ENCODE peak calls at places on chromosome 18, in five cellular contexts. R is GM12865, L is LoVo, T is progenitor cell of endocrine pancreas, V is sigmoid colon. W is an unnamed sample.

GRCh38 chr18:7116832-7117389 is 686 bp downstream of the LAMA1 start:
- DNase-seq in V (no peak), R (no peak), L (no peak), T (peak), W (no peak)

GRCh38 chr18:57422313-57422872 is 12.8 kb upstream of the ONECUT2 start:
- DNase-seq in L (no peak), R (no peak), T (no peak), V (no peak), W (no peak)

GRCh38 chr18:28045880-28046279 is 131.1 kb downstream of the CDH2 start:
- DNase-seq in R (no peak), L (no peak), T (no peak), V (no peak), W (no peak)

GRCh38 chr18:46343940-46344372 is 239.8 kb downstream of the HAUS1 start:
- DNase-seq in R (peak), V (peak), L (no peak), T (no peak), W (peak)

GRCh38 chr18:9095297-9096012 is 7.0 kb upstream of the NDUFV2 start:
- DNase-seq in L (no peak), R (peak), T (no peak), V (peak), W (no peak)

GRCh38 chr18:57837917-57838548 is 34.9 kb upstream of the ATP8B1 start:
- DNase-seq in R (peak), T (no peak), V (no peak), L (no peak), W (no peak)

GRCh38 chr18:59238385-59238784 is 18.4 kb downstream of the GRP start:
- DNase-seq in R (no peak), V (no peak), T (no peak), L (no peak), W (no peak)

GRCh38 chr18:2917255-2918047 is 70.6 kb downstream of the EMILIN2 start:
- DNase-seq in V (no peak), T (no peak), R (no peak), L (no peak), W (no peak)

GRCh38 chr18:76055025-76055424 is 440.0 kb downstream of the ZNF516 start:
- DNase-seq in R (no peak), L (no peak), V (no peak), T (no peak), W (no peak)

GRCh38 chr18:44679056-44679911 is 1.4 kb upstream of the SETBP1 start:
- DNase-seq in L (no peak), R (peak), T (peak), V (peak), W (peak)

GRCh38 chr18:4541588-4541987 is 86.5 kb upstream of the DLGAP1 start:
- DNase-seq in R (no peak), T (no peak), V (no peak), L (no peak), W (no peak)

GRCh38 chr18:50218432-50219197 is 23.7 kb upstream of the MYO5B start:
- DNase-seq in T (no peak), V (no peak), R (peak), L (peak), W (peak)

GRCh38 chr18:77102246-77103040 is 30.1 kb downstream of the MBP start:
- DNase-seq in V (no peak), T (no peak), R (peak), L (no peak), W (no peak)

GRCh38 chr18:58353581-58353980 is 275.3 kb downstream of the ALPK2 start:
- DNase-seq in T (no peak), V (no peak), L (no peak), R (no peak), W (no peak)

GRCh38 chr18:58862404-58862803 is 2.3 kb upstream of the ZNF532 start:
- DNase-seq in L (no peak), T (no peak), V (peak), R (no peak), W (no peak)

GRCh38 chr18:60873708-60874107 is 459.5 kb upstream of the CDH20 start:
- DNase-seq in V (no peak), L (no peak), R (no peak), T (no peak), W (no peak)

GRCh38 chr18:49207373-49207772 is 253.1 kb downstream of the DYM start:
- DNase-seq in R (no peak), V (no peak), T (no peak), L (peak), W (no peak)

W was measured in effector memory CD8-positive, alpha-beta T cell.